ENCODE peak calls at places on chromosomes 2 and 18, in eight cellular contexts. One of them, this sample, is unnamed. For H4K20me1, the result is how much of the 10 kb centered on the place peaks cover.

GRCh38 chr2:23498941-23499340 is 114.0 kb downstream of the KLHL29 start:
- DNase-seq in GM23338: no peak
- DNase-seq in HepG2: no peak
- DNase-seq in OCI-LY7: no peak
- DNase-seq in fibroblast of lung: peak
- DNase-seq in HCT116: no peak
- DNase-seq in astrocyte: no peak
- DNase-seq in GM23248: peak
- DNase-seq in this sample: no peak

GRCh38 chr18:68791801-68792200 is 6.1 kb upstream of the CCDC102B start:
- DNase-seq in GM23338: no peak
- DNase-seq in HepG2: peak
- DNase-seq in OCI-LY7: no peak
- DNase-seq in fibroblast of lung: peak
- DNase-seq in HCT116: no peak
- DNase-seq in astrocyte: no peak
- DNase-seq in GM23248: peak
- DNase-seq in this sample: no peak

GRCh38 chr2:65300772-65301711 is 73.4 kb downstream of the ACTR2 start:
- DNase-seq in GM23338: peak
- DNase-seq in HepG2: peak
- DNase-seq in OCI-LY7: peak
- DNase-seq in fibroblast of lung: peak
- DNase-seq in HCT116: no peak
- DNase-seq in astrocyte: peak
- DNase-seq in GM23248: peak
- DNase-seq in this sample: peak

GRCh38 chr2:217935245-217935879 is 67.4 kb downstream of the TNS1 start:
- DNase-seq in GM23338: peak
- DNase-seq in HepG2: no peak
- DNase-seq in OCI-LY7: no peak
- DNase-seq in fibroblast of lung: peak
- DNase-seq in HCT116: no peak
- DNase-seq in astrocyte: peak
- DNase-seq in GM23248: peak
- DNase-seq in this sample: no peak

GRCh38 chr2:71991397-71991796 is 156.3 kb downstream of the CYP26B1 start:
- DNase-seq in GM23338: no peak
- DNase-seq in HepG2: no peak
- DNase-seq in OCI-LY7: no peak
- DNase-seq in fibroblast of lung: no peak
- DNase-seq in HCT116: no peak
- DNase-seq in astrocyte: no peak
- DNase-seq in GM23248: no peak
- DNase-seq in this sample: no peak

GRCh38 chr2:172000696-172001361 is 1.1 kb downstream of the METAP1D start:
- DNase-seq in GM23338: no peak
- DNase-seq in HepG2: no peak
- DNase-seq in OCI-LY7: peak
- DNase-seq in fibroblast of lung: no peak
- DNase-seq in HCT116: no peak
- DNase-seq in astrocyte: no peak
- DNase-seq in GM23248: peak
- DNase-seq in this sample: no peak

GRCh38 chr2:120205901-120206581 is 17.2 kb downstream of the TMEM185B start:
- DNase-seq in GM23338: peak
- DNase-seq in HepG2: no peak
- DNase-seq in OCI-LY7: peak
- DNase-seq in fibroblast of lung: no peak
- DNase-seq in HCT116: no peak
- DNase-seq in astrocyte: no peak
- DNase-seq in GM23248: peak
- DNase-seq in this sample: peak

GRCh38 chr2:144524190-144524957 is 4.5 kb upstream of the ZEB2 start:
- DNase-seq in GM23338: peak
- DNase-seq in HepG2: no peak
- DNase-seq in OCI-LY7: peak
- DNase-seq in fibroblast of lung: peak
- DNase-seq in HCT116: no peak
- DNase-seq in astrocyte: no peak
- DNase-seq in GM23248: peak
- DNase-seq in this sample: peak

GRCh38 chr2:70967189-70967588 is 11.2 kb upstream of the ANKRD53 start:
- DNase-seq in GM23338: no peak
- DNase-seq in HepG2: no peak
- DNase-seq in OCI-LY7: no peak
- DNase-seq in fibroblast of lung: no peak
- DNase-seq in HCT116: no peak
- DNase-seq in astrocyte: no peak
- DNase-seq in GM23248: no peak
- DNase-seq in this sample: no peak

GRCh38 chr2:7913956-7914355 is 767.9 kb upstream of the ID2 start:
- DNase-seq in GM23338: no peak
- DNase-seq in HepG2: no peak
- DNase-seq in OCI-LY7: no peak
- DNase-seq in fibroblast of lung: no peak
- DNase-seq in HCT116: no peak
- DNase-seq in astrocyte: no peak
- DNase-seq in GM23248: no peak
- DNase-seq in this sample: no peak

GRCh38 chr18:22398464-22398863 is 19.3 kb downstream of the CTAGE1 start:
- DNase-seq in GM23338: peak
- DNase-seq in HepG2: no peak
- DNase-seq in OCI-LY7: no peak
- DNase-seq in fibroblast of lung: no peak
- DNase-seq in HCT116: no peak
- DNase-seq in astrocyte: no peak
- DNase-seq in GM23248: no peak
- DNase-seq in this sample: no peak

GRCh38 chr18:6013101-6013790 is 117.9 kb upstream of the TMEM200C start:
- DNase-seq in GM23338: no peak
- DNase-seq in HepG2: no peak
- DNase-seq in OCI-LY7: no peak
- DNase-seq in fibroblast of lung: peak
- DNase-seq in HCT116: no peak
- DNase-seq in astrocyte: peak
- DNase-seq in GM23248: peak
- DNase-seq in this sample: no peak

GRCh38 chr2:206031162-206031784 is 54.7 kb downstream of the INO80D start:
- DNase-seq in GM23338: no peak
- DNase-seq in HepG2: no peak
- DNase-seq in OCI-LY7: no peak
- DNase-seq in fibroblast of lung: peak
- DNase-seq in HCT116: no peak
- DNase-seq in astrocyte: peak
- DNase-seq in GM23248: peak
- DNase-seq in this sample: no peak

GRCh38 chr2:216985658-216986141 is 125.8 kb upstream of the TNP1 start:
- DNase-seq in GM23338: peak
- DNase-seq in HepG2: no peak
- DNase-seq in OCI-LY7: no peak
- DNase-seq in fibroblast of lung: no peak
- DNase-seq in HCT116: no peak
- DNase-seq in astrocyte: no peak
- DNase-seq in GM23248: no peak
- DNase-seq in this sample: peak

GRCh38 chr2:65064728-65065552 is 8.7 kb downstream of the CEP68 start:
- DNase-seq in GM23338: peak
- DNase-seq in HepG2: peak
- DNase-seq in OCI-LY7: peak
- DNase-seq in fibroblast of lung: peak
- DNase-seq in HCT116: no peak
- DNase-seq in astrocyte: peak
- DNase-seq in GM23248: peak
- DNase-seq in this sample: peak

GRCh38 chr2:138522556-138522955 is 21.0 kb downstream of the SPOPL start:
- DNase-seq in GM23338: no peak
- DNase-seq in HepG2: no peak
- DNase-seq in OCI-LY7: no peak
- DNase-seq in fibroblast of lung: no peak
- DNase-seq in HCT116: no peak
- DNase-seq in astrocyte: no peak
- DNase-seq in GM23248: no peak
- DNase-seq in this sample: no peak

GRCh38 chr2:54914637-54915036 is 135.6 kb downstream of the RTN4 start:
- DNase-seq in GM23338: no peak
- DNase-seq in HepG2: no peak
- DNase-seq in OCI-LY7: no peak
- DNase-seq in fibroblast of lung: no peak
- DNase-seq in HCT116: no peak
- DNase-seq in astrocyte: no peak
- DNase-seq in GM23248: no peak
- DNase-seq in this sample: no peak

GRCh38 chr2:46787315-46787714 is 128.3 kb downstream of the MCFD2 start:
- DNase-seq in GM23338: no peak
- DNase-seq in HepG2: no peak
- DNase-seq in OCI-LY7: no peak
- DNase-seq in fibroblast of lung: no peak
- DNase-seq in HCT116: no peak
- DNase-seq in astrocyte: no peak
- DNase-seq in GM23248: no peak
- DNase-seq in this sample: no peak

GRCh38 chr2:96955694-96956610 is 30.4 kb downstream of the FAM178B start:
- DNase-seq in GM23338: no peak
- DNase-seq in HepG2: no peak
- DNase-seq in OCI-LY7: no peak
- DNase-seq in fibroblast of lung: no peak
- DNase-seq in HCT116: no peak
- DNase-seq in astrocyte: no peak
- DNase-seq in GM23248: no peak
- DNase-seq in this sample: no peak

GRCh38 chr2:158099716-158100115 is 2.0 kb upstream of the UPP2 start:
- DNase-seq in GM23338: no peak
- DNase-seq in HepG2: peak
- DNase-seq in OCI-LY7: no peak
- DNase-seq in fibroblast of lung: peak
- DNase-seq in HCT116: no peak
- DNase-seq in astrocyte: peak
- DNase-seq in GM23248: peak
- DNase-seq in this sample: no peak

GRCh38 chr18:75408554-75409506 is 18.7 kb downstream of the SMIM21 start:
- DNase-seq in GM23338: no peak
- DNase-seq in HepG2: peak
- DNase-seq in OCI-LY7: no peak
- DNase-seq in fibroblast of lung: peak
- DNase-seq in HCT116: peak
- DNase-seq in astrocyte: peak
- DNase-seq in GM23248: peak
- DNase-seq in this sample: no peak

GRCh38 chr2:240425697-240426096 is 9.8 kb upstream of the GPC1 start:
- DNase-seq in GM23338: no peak
- DNase-seq in HepG2: no peak
- DNase-seq in OCI-LY7: no peak
- DNase-seq in fibroblast of lung: no peak
- DNase-seq in HCT116: no peak
- DNase-seq in astrocyte: no peak
- DNase-seq in GM23248: no peak
- DNase-seq in this sample: no peak

GRCh38 chr2:161557538-161557937 is 66.7 kb upstream of the SLC4A10 start:
- DNase-seq in GM23338: no peak
- DNase-seq in HepG2: no peak
- DNase-seq in OCI-LY7: no peak
- DNase-seq in fibroblast of lung: no peak
- DNase-seq in HCT116: no peak
- DNase-seq in astrocyte: no peak
- DNase-seq in GM23248: no peak
- DNase-seq in this sample: no peak

GRCh38 chr2:238570926-238571325 is 144.2 kb downstream of the ASB1 start:
- DNase-seq in GM23338: no peak
- DNase-seq in HepG2: no peak
- DNase-seq in OCI-LY7: no peak
- DNase-seq in fibroblast of lung: no peak
- DNase-seq in HCT116: no peak
- DNase-seq in astrocyte: no peak
- DNase-seq in GM23248: no peak
- DNase-seq in this sample: no peak

GRCh38 chr2:156189143-156189542 is 143.4 kb downstream of the NR4A2 start:
- DNase-seq in GM23338: no peak
- DNase-seq in HepG2: peak
- DNase-seq in OCI-LY7: no peak
- DNase-seq in fibroblast of lung: no peak
- DNase-seq in HCT116: no peak
- DNase-seq in astrocyte: no peak
- DNase-seq in GM23248: no peak
- DNase-seq in this sample: no peak

GRCh38 chr2:23492337-23492675 is 107.3 kb downstream of the KLHL29 start:
- DNase-seq in GM23338: no peak
- DNase-seq in HepG2: no peak
- DNase-seq in OCI-LY7: no peak
- DNase-seq in fibroblast of lung: no peak
- DNase-seq in HCT116: no peak
- DNase-seq in astrocyte: no peak
- DNase-seq in GM23248: no peak
- DNase-seq in this sample: no peak

GRCh38 chr2:55163258-55163657 is 68.8 kb downstream of the CLHC1 start:
- DNase-seq in GM23338: no peak
- DNase-seq in HepG2: no peak
- DNase-seq in OCI-LY7: no peak
- DNase-seq in fibroblast of lung: peak
- DNase-seq in HCT116: no peak
- DNase-seq in astrocyte: peak
- DNase-seq in GM23248: peak
- DNase-seq in this sample: no peak

GRCh38 chr2:167510071-167510759 is 621.9 kb downstream of the XIRP2 start:
- DNase-seq in GM23338: no peak
- DNase-seq in HepG2: peak
- DNase-seq in OCI-LY7: no peak
- DNase-seq in fibroblast of lung: peak
- DNase-seq in HCT116: no peak
- DNase-seq in astrocyte: peak
- DNase-seq in GM23248: peak
- DNase-seq in this sample: no peak
- H3K4me2 ChIP-seq in GM23338: peak
- H3K4me2 ChIP-seq in HepG2: peak
- H3K4me2 ChIP-seq in OCI-LY7: no peak
- H3K4me2 ChIP-seq in fibroblast of lung: no peak
- H3K4me2 ChIP-seq in HCT116: no peak
- H3K4me2 ChIP-seq in astrocyte: peak
- H3K4me2 ChIP-seq in GM23248: peak
- H3K4me2 ChIP-seq in this sample: no peak

GRCh38 chr2:170974304-170974993 is 45.4 kb downstream of the GORASP2 start:
- DNase-seq in GM23338: peak
- DNase-seq in HepG2: peak
- DNase-seq in OCI-LY7: no peak
- DNase-seq in fibroblast of lung: no peak
- DNase-seq in HCT116: no peak
- DNase-seq in astrocyte: no peak
- DNase-seq in GM23248: peak
- DNase-seq in this sample: peak
- H4K20me1 ChIP-seq in GM23338: under half
- H4K20me1 ChIP-seq in HepG2: under half
- H4K20me1 ChIP-seq in OCI-LY7: under half
- H4K20me1 ChIP-seq in fibroblast of lung: under half
- H4K20me1 ChIP-seq in HCT116: under half
- H4K20me1 ChIP-seq in astrocyte: under half
- H4K20me1 ChIP-seq in GM23248: under half
- H4K20me1 ChIP-seq in this sample: under half

GRCh38 chr18:25229080-25229479 is 122.9 kb downstream of the ZNF521 start:
- DNase-seq in GM23338: no peak
- DNase-seq in HepG2: no peak
- DNase-seq in OCI-LY7: no peak
- DNase-seq in fibroblast of lung: peak
- DNase-seq in HCT116: no peak
- DNase-seq in astrocyte: peak
- DNase-seq in GM23248: peak
- DNase-seq in this sample: no peak
- H3K4me2 ChIP-seq in GM23338: no peak
- H3K4me2 ChIP-seq in HepG2: no peak
- H3K4me2 ChIP-seq in OCI-LY7: no peak
- H3K4me2 ChIP-seq in fibroblast of lung: no peak
- H3K4me2 ChIP-seq in HCT116: no peak
- H3K4me2 ChIP-seq in astrocyte: peak
- H3K4me2 ChIP-seq in GM23248: no peak
- H3K4me2 ChIP-seq in this sample: no peak

GRCh38 chr2:118013221-118013723 is 598 bp downstream of the CCDC93 start:
- DNase-seq in GM23338: peak
- DNase-seq in HepG2: peak
- DNase-seq in OCI-LY7: peak
- DNase-seq in fibroblast of lung: no peak
- DNase-seq in HCT116: no peak
- DNase-seq in astrocyte: no peak
- DNase-seq in GM23248: peak
- DNase-seq in this sample: peak
- H4K20me1 ChIP-seq in GM23338: under half
- H4K20me1 ChIP-seq in HepG2: under half
- H4K20me1 ChIP-seq in OCI-LY7: under half
- H4K20me1 ChIP-seq in fibroblast of lung: under half
- H4K20me1 ChIP-seq in HCT116: under half
- H4K20me1 ChIP-seq in astrocyte: under half
- H4K20me1 ChIP-seq in GM23248: under half
- H4K20me1 ChIP-seq in this sample: under half